ENCODE peak calls at places on chromosomes 1 and 21, in seven cellular contexts. G is ELF-1; R is kidney tubule cell; C is stimulated activated CD8-positive, alpha-beta memory T cell treated with anti-CD3 and anti-CD28 coated beads, Interleukin-15, amount 100 ng/mL, for 24 hours; P is LHCN-M2; A is 8988T; U is activated T-cell treated with anti-CD3 and anti-CD28 coated beads, Interleukin-2, amount 50 U/mL, for 72 hours. L is an unnamed sample.

GRCh38 chr21:34639882-34640788 is 25.2 kb upstream of the RCAN1 start:
- DNase-seq in G (no peak), C (no peak), A (no peak), U (peak; percentile 37), R (no peak), P (no peak), L (peak; percentile 27)

GRCh38 chr1:34898220-34898820 is 31.1 kb downstream of the DLGAP3 start:
- DNase-seq in R (peak; percentile 9), A (no peak), G (no peak), U (no peak), C (no peak), P (no peak), L (no peak)

GRCh38 chr1:35406103-35406502 is 137.6 kb downstream of the ZMYM4 start:
- DNase-seq in G (no peak), C (no peak), A (no peak), U (no peak), R (no peak), P (peak; percentile 19), L (no peak)

GRCh38 chr1:216064643-216065042 is 358.6 kb downstream of the USH2A start:
- DNase-seq in A (no peak), R (peak; percentile 57), C (no peak), U (no peak), G (no peak), P (no peak), L (no peak)

GRCh38 chr1:85264150-85264549 is 4.7 kb upstream of the C1orf52 start:
- DNase-seq in P (no peak), G (no peak), C (no peak), U (no peak), A (no peak), R (peak; percentile 70), L (no peak)

GRCh38 chr1:165875604-165876003 is 48.2 kb downstream of the UCK2 start:
- DNase-seq in P (no peak), A (no peak), G (no peak), C (no peak), R (no peak), U (no peak), L (no peak)

GRCh38 chr1:39173995-39174380 is 30.5 kb upstream of the MACF1 start:
- DNase-seq in G (no peak), P (peak; percentile 74), C (no peak), R (no peak), A (no peak), U (no peak), L (no peak)

GRCh38 chr21:35814858-35815619 is 245.3 kb downstream of the SETD4 start:
- DNase-seq in A (no peak), C (no peak), U (no peak), P (no peak), G (no peak), R (no peak), L (no peak)

GRCh38 chr1:178908358-178908757 is 37.5 kb upstream of the ANGPTL1 start:
- DNase-seq in R (no peak), A (no peak), C (no peak), U (no peak), G (no peak), P (peak; percentile 22), L (peak; percentile 20)

GRCh38 chr1:58687516-58687915 is 12.3 kb downstream of the MYSM1 start:
- DNase-seq in G (peak; percentile 43), P (no peak), C (no peak), R (no peak), A (no peak), U (no peak), L (no peak)

GRCh38 chr1:203536981-203537455 is 43.1 kb downstream of the OPTC start:
- DNase-seq in A (no peak), C (no peak), U (no peak), R (peak; percentile 22), P (peak; percentile 61), G (no peak), L (peak; percentile 58)

GRCh38 chr1:7042322-7043231 is 257.3 kb downstream of the CAMTA1 start:
- DNase-seq in A (no peak), C (no peak), P (peak; percentile 23), G (peak; percentile 42), U (no peak), R (peak; percentile 56), L (peak; percentile 33)

GRCh38 chr1:23897083-23897482 is 16.1 kb downstream of the CNR2 start:
- DNase-seq in G (no peak), U (no peak), A (no peak), R (no peak), P (no peak), C (no peak), L (no peak)

GRCh38 chr1:32636793-32637561 is 13.4 kb downstream of the ZBTB8OS start:
- DNase-seq in A (no peak), G (no peak), P (no peak), U (no peak), R (peak; percentile 15), C (no peak), L (no peak)

GRCh38 chr1:224506141-224506814 is 71.7 kb upstream of the WDR26 start:
- DNase-seq in A (no peak), C (no peak), P (no peak), G (peak; percentile 36), R (no peak), U (no peak), L (no peak)

GRCh38 chr1:202643397-202644218 is 66.6 kb downstream of the SYT2 start:
- DNase-seq in P (no peak), R (no peak), A (no peak), G (peak; percentile 59), C (no peak), U (peak; percentile 33), L (no peak)

GRCh38 chr1:53559391-53559815 is 100.2 kb downstream of the DMRTB1 start:
- DNase-seq in U (no peak), R (no peak), G (peak; percentile 57), P (no peak), A (no peak), C (no peak), L (no peak)

GRCh38 chr1:163315773-163316374 is 5.9 kb upstream of the NUF2 start:
- DNase-seq in G (no peak), A (no peak), R (peak; percentile 54), C (no peak), P (peak; percentile 52), U (peak; percentile 46), L (peak; percentile 40)

GRCh38 chr1:65343286-65343685 is 33.9 kb downstream of the DNAJC6 start:
- DNase-seq in C (no peak), R (peak; percentile 32), G (no peak), P (peak; percentile 67), A (no peak), U (no peak), L (peak; percentile 14)

GRCh38 chr1:192491804-192492554 is 83.6 kb upstream of the RGS1 start:
- DNase-seq in U (no peak), R (peak; percentile 6), A (no peak), P (peak; percentile 77), G (no peak), C (no peak), L (peak; percentile 21)

GRCh38 chr1:183633676-183634343 is 1.8 kb downstream of the ARPC5 start:
- DNase-seq in G (peak; percentile 27), C (no peak), A (no peak), P (peak; percentile 90), U (peak; percentile 30), R (peak; percentile 79), L (peak; percentile 88)

GRCh38 chr1:7223334-7224080 is 438.3 kb downstream of the CAMTA1 start:
- DNase-seq in P (peak; percentile 85), C (no peak), G (no peak), U (no peak), A (no peak), R (peak; percentile 60), L (peak; percentile 70)

GRCh38 chr1:185279571-185279970 is 37.5 kb downstream of the IVNS1ABP start:
- DNase-seq in R (peak; percentile 23), G (no peak), U (no peak), C (no peak), P (peak; percentile 77), A (no peak), L (peak; percentile 37)

GRCh38 chr1:43783671-43784205 is 76.4 kb downstream of the ST3GAL3 start:
- DNase-seq in U (no peak), G (peak; percentile 51), P (peak; percentile 56), C (no peak), A (no peak), R (peak; percentile 96), L (peak; percentile 93)

GRCh38 chr1:234722904-234723588 is 113.1 kb upstream of the IRF2BP2 start:
- DNase-seq in R (peak; percentile 90), P (peak; percentile 84), A (no peak), U (peak; percentile 79), G (no peak), C (no peak), L (peak; percentile 88)

GRCh38 chr1:152924191-152924590 is 15.8 kb downstream of the IVL start:
- DNase-seq in C (no peak), U (no peak), R (no peak), P (no peak), A (no peak), G (no peak), L (no peak)

GRCh38 chr1:93448983-93449805 is 1.3 kb downstream of the FNBP1L start:
- DNase-seq in G (peak; percentile 84), R (peak; percentile 76), C (no peak), A (peak; percentile 9), U (no peak), P (no peak), L (no peak)

GRCh38 chr1:33712176-33712575 is 151.7 kb upstream of the HMGB4 start:
- DNase-seq in G (peak; percentile 41), P (no peak), R (no peak), U (no peak), C (no peak), A (no peak), L (no peak)

GRCh38 chr1:13935336-13935735 is 235.3 kb downstream of the PRDM2 start:
- DNase-seq in U (no peak), R (no peak), P (no peak), C (no peak), G (no peak), A (no peak), L (no peak)

GRCh38 chr1:226990133-226990716 is 50.1 kb downstream of the COQ8A start:
- DNase-seq in P (no peak), G (no peak), C (no peak), A (no peak), U (peak; percentile 81), R (no peak), L (no peak)

GRCh38 chr1:24586119-24586518 is 30.2 kb downstream of the NCMAP start:
- DNase-seq in P (no peak), R (no peak), C (no peak), U (no peak), A (no peak), G (no peak), L (no peak)

GRCh38 chr21:43981871-43982210 is 30.3 kb upstream of the TRAPPC10 start:
- DNase-seq in P (no peak), U (no peak), G (peak; percentile 27), A (no peak), R (no peak), C (no peak), L (no peak)

GRCh38 chr1:230877139-230877923 is 9.0 kb upstream of the C1orf198 start:
- DNase-seq in P (peak; percentile 49), A (no peak), R (no peak), C (no peak), G (no peak), U (no peak), L (peak; percentile 88)